ENCODE peak calls at places on chromosomes 12 and 14, in four cellular contexts. Z is K562, R is HL-60, K is GM12878. M is an unnamed sample.

GRCh38 chr12:87155616-87156015 is 873.6 kb downstream of the C12orf50 start:
- DNase-seq in K (no peak), Z (no peak), R (no peak), M (no peak)

GRCh38 chr14:99137913-99138571 is 134.0 kb downstream of the BCL11B start:
- DNase-seq in K (no peak), Z (peak), R (peak), M (no peak)

GRCh38 chr12:19819231-19819630 is 379.9 kb downstream of the AEBP2 start:
- DNase-seq in R (no peak), Z (no peak), K (no peak), M (no peak)

GRCh38 chr14:56122306-56122705 is 4.1 kb downstream of the PELI2 start:
- DNase-seq in K (no peak), Z (no peak), R (no peak), M (no peak)

GRCh38 chr14:73237219-73237785 is at the start of gene PAPLN:
- DNase-seq in K (no peak), Z (no peak), R (no peak), M (no peak)

GRCh38 chr12:24198936-24199644 is 249.6 kb upstream of the SOX5 start:
- DNase-seq in R (no peak), K (peak), Z (no peak), M (no peak)

GRCh38 chr12:26612203-26612602 is 220.8 kb downstream of the ITPR2 start:
- DNase-seq in Z (no peak), R (no peak), K (no peak), M (no peak)

GRCh38 chr12:49961993-49962764 is 507 bp downstream of the AQP5 start:
- DNase-seq in R (no peak), Z (no peak), K (no peak), M (no peak)

GRCh38 chr14:59816931-59817330 is 53.6 kb downstream of the RTN1 start:
- DNase-seq in R (no peak), K (no peak), Z (no peak), M (no peak)

GRCh38 chr12:2531371-2531770 is 263.4 kb upstream of the FKBP4 start:
- DNase-seq in K (no peak), R (no peak), Z (no peak), M (no peak)

GRCh38 chr14:99872786-99873440 is 79.7 kb downstream of the EML1 start:
- DNase-seq in Z (no peak), R (no peak), K (no peak), M (no peak)

GRCh38 chr12:131091976-131092691 is 138.4 kb downstream of the ADGRD1 start:
- DNase-seq in Z (no peak), K (peak), R (no peak), M (no peak)

GRCh38 chr12:12714276-12715001 is 2.7 kb upstream of the CDKN1B start:
- DNase-seq in Z (peak), K (no peak), R (peak), M (no peak)

GRCh38 chr12:63208956-63209355 is 58.0 kb upstream of the AVPR1A start:
- DNase-seq in Z (no peak), K (no peak), R (no peak), M (no peak)

GRCh38 chr12:47107446-47107845 is 27.7 kb upstream of the AMIGO2 start:
- DNase-seq in K (no peak), Z (no peak), R (no peak), M (no peak)

GRCh38 chr12:7113389-7113871 is 4.4 kb upstream of the C1RL start:
- DNase-seq in Z (peak), K (no peak), R (peak), M (no peak)

GRCh38 chr12:68612245-68612644 is 1.5 kb downstream of the RAP1B start:
- DNase-seq in R (no peak), K (no peak), Z (peak), M (no peak)

GRCh38 chr14:45252356-45253069 is 489 bp downstream of the MIS18BP1 start:
- DNase-seq in Z (peak), K (no peak), R (peak), M (no peak)

GRCh38 chr12:46268617-46269428 is at the start of gene SLC38A1:
- DNase-seq in K (no peak), R (peak), Z (peak), M (peak)

GRCh38 chr12:104604995-104605675 is 148.4 kb downstream of the CHST11 start:
- DNase-seq in K (no peak), Z (no peak), R (no peak), M (no peak)

GRCh38 chr12:9127936-9128663 is 12.4 kb upstream of the A2M start:
- DNase-seq in Z (no peak), K (no peak), R (no peak), M (no peak)

GRCh38 chr12:49233842-49234526 is 30.9 kb upstream of the TUBA1C start:
- DNase-seq in Z (peak), R (peak), K (peak), M (no peak)

GRCh38 chr14:49105512-49105911 is 480.7 kb downstream of the RPS29 start:
- DNase-seq in Z (no peak), K (no peak), R (no peak), M (no peak)

DNA sequence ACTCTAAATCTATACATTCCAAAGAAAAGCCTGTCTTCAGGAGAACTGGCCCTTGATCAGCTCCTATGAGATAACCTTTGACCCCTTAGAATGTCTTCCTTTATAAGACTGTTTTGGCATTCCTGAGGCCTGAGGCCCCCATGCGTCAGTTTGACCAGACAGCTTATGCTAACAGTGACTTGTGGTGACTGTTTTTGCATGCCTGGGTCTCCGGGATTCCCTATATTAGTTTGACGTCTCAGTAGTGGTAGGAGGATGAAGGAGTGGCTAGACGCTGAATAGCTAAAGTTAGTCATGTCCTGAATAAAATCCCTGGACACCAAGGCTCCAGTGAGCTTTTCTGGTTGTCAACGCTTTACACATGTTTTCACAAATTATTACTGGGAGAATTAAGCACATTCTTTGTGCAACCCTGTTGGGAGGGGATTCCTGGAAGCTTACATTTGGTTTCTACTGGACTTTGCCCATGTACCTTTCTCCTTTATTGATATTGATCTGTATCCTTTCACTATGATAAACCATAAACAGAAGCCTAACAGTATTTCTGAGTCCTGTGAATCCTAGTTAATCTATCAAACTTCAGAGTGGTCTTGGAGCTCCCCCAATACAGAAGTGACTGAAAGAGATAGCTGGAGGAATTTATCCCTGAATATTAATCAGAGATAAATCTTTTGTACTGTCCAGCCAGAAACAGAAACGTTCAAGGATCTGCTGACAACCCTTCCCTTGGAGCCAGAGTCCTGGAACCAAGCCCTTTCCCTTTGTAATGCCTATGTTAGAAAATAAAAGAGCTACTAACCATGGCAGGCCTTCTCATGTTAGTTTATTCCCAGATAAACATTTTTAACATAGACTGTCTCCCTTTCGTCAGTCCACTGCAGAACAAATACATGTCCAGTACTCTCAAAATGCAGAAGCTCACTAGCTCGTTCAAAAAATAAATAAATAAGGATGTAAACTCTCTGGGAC is 479.2 kb downstream of the RPS29 start:
- DNase-seq in Z (no peak), R (no peak), K (no peak), M (no peak)
- TF ChIP-seq SPI1 in Z (no peak), R (no peak), K (no peak), M (no peak)

GRCh38 chr14:92800012-92800411 is 5.9 kb downstream of the GOLGA5 start:
- DNase-seq in R (no peak), Z (no peak), K (no peak), M (no peak)
- TF ChIP-seq SPI1 in R (no peak), Z (no peak), K (no peak), M (no peak)

GRCh38 chr14:82657186-82657675 is 1123.6 kb upstream of the SEL1L start:
- DNase-seq in Z (no peak), K (no peak), R (no peak), M (no peak)
- TF ChIP-seq SPI1 in Z (no peak), K (no peak), R (no peak), M (no peak)

DNA sequence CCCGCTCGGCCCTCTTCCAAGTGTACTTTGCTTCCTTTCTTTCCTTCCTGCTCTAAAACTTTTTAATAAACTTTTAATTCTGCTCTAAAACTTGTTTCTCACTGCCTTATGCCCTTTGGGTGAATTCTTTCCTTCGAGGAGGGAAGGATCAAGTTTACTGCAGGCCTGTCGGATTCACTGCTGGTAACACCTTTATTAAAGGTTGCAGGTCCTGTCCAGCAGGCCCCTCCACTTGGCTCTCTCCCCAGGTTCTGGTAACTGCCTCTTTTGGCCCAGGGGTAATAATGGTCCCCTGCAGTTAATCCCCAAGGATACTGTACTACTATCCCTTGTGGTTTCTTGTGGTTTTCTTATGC is 152.7 kb upstream of the EEA1 start:
- DNase-seq in Z (no peak), R (no peak), K (no peak), M (no peak)
- TF ChIP-seq SPI1 in Z (no peak), R (no peak), K (no peak), M (no peak)

GRCh38 chr14:61860294-61860918 is 98.2 kb downstream of the SNAPC1 start:
- DNase-seq in Z (peak), R (peak), K (peak), M (peak)
- TF ChIP-seq SPI1 in Z (no peak), R (no peak), K (no peak), M (no peak)

GRCh38 chr14:31556191-31556590 is 5.0 kb upstream of the NUBPL start:
- DNase-seq in R (no peak), Z (no peak), K (no peak), M (no peak)

GRCh38 chr14:31560759-31561154 is 447 bp upstream of the NUBPL start:
- DNase-seq in R (no peak), Z (no peak), K (no peak), M (no peak)

GRCh38 chr14:31564194-31564593 is 3.0 kb downstream of the NUBPL start:
- DNase-seq in K (no peak), Z (no peak), R (no peak), M (no peak)

GRCh38 chr14:31559939-31560338 is 1.3 kb upstream of the NUBPL start:
- DNase-seq in Z (no peak), R (no peak), K (no peak), M (no peak)

DNA sequence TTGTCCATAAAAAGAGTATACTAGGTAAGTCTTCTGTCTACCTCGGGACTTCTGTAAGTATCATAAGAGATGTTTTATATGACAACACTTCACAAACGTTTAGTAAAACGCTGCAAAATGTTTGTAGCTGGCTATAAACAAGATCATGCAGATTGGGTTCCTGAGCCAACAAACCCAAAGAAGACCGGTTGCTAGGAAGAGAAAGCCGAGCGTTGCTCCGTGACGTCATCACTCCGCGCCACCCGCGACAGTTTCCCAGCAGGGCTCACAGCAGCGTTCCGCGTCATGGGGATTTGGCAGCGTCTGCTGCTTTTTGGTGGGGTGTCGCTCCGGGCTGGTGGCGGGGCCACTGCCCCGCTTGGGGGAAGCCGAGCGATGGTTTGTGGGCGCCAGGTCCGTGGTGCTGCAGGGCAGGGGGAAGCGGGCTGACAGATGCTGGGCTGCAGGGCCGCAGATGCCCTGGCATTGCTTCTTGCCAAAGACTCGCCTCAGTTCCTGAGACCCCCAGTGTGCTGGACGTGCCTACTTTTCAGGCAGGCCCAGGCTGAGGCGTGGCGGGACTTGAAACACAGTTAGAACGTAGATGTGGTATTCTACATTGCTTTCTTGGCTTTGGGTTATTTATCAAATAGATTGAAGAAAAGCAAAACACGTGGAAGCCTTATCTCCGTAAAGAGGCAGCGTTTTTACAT is at the start of gene NUBPL:
- DNase-seq in R (peak), K (peak), Z (peak), M (peak)
- TF ChIP-seq SPI1 in R (no peak), K (no peak), Z (no peak), M (no peak)

GRCh38 chr14:37472906-37473305 is 122.1 kb downstream of the FOXA1 start:
- DNase-seq in Z (no peak), K (no peak), R (no peak), M (no peak)
- TF ChIP-seq SPI1 in Z (no peak), K (no peak), R (no peak), M (no peak)

GRCh38 chr12:121273364-121273896 is 23.1 kb downstream of the CAMKK2 start:
- DNase-seq in K (no peak), Z (no peak), R (no peak), M (no peak)

GRCh38 chr12:121274036-121274763 is 22.3 kb downstream of the CAMKK2 start:
- DNase-seq in Z (no peak), R (no peak), K (no peak), M (no peak)

GRCh38 chr12:121279507-121279915 is 17.0 kb downstream of the CAMKK2 start:
- DNase-seq in Z (no peak), K (no peak), R (no peak), M (no peak)

GRCh38 chr12:121278450-121279375 is 17.8 kb downstream of the CAMKK2 start:
- DNase-seq in K (no peak), Z (no peak), R (peak), M (no peak)

GRCh38 chr12:121277367-121277744 is 19.2 kb downstream of the CAMKK2 start:
- DNase-seq in Z (no peak), K (no peak), R (no peak), M (no peak)
- TF ChIP-seq SPI1 in Z (no peak), K (no peak), R (no peak), M (no peak)

DNA sequence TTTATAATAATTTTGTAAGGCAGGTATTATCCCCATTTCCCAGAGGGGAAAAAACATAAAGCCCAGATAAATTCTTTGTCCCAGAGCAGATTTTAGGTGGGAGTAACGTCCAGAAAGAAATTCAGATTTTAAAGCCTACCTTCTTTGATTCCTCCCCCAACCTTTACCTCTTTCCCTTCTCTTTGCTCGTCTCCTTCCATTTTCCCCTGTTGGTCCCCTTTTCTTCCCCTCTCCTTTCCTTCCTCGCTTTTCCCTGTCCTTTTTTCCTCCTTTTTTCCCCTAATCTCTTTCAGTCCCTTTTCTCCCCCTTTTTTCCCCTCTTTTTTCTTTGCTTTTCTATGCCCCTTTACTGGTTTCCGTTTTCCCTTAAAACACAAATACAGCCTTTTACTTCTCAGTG is 11.0 kb upstream of the AKAP6 start:
- DNase-seq in R (no peak), Z (no peak), K (no peak), M (no peak)
- TF ChIP-seq SPI1 in R (no peak), Z (no peak), K (no peak), M (no peak)

GRCh38 chr14:58639842-58640484 is 2.2 kb downstream of the DACT1 start:
- DNase-seq in K (peak), R (peak), Z (peak), M (no peak)

GRCh38 chr14:58636129-58636528 is 1.6 kb upstream of the DACT1 start:
- DNase-seq in K (no peak), Z (no peak), R (no peak), M (no peak)

GRCh38 chr14:58637040-58637390 is 747 bp upstream of the DACT1 start:
- DNase-seq in R (no peak), K (no peak), Z (no peak), M (no peak)

GRCh38 chr14:58638231-58639205 is 756 bp downstream of the DACT1 start:
- DNase-seq in R (no peak), Z (no peak), K (no peak), M (peak)

DNA sequence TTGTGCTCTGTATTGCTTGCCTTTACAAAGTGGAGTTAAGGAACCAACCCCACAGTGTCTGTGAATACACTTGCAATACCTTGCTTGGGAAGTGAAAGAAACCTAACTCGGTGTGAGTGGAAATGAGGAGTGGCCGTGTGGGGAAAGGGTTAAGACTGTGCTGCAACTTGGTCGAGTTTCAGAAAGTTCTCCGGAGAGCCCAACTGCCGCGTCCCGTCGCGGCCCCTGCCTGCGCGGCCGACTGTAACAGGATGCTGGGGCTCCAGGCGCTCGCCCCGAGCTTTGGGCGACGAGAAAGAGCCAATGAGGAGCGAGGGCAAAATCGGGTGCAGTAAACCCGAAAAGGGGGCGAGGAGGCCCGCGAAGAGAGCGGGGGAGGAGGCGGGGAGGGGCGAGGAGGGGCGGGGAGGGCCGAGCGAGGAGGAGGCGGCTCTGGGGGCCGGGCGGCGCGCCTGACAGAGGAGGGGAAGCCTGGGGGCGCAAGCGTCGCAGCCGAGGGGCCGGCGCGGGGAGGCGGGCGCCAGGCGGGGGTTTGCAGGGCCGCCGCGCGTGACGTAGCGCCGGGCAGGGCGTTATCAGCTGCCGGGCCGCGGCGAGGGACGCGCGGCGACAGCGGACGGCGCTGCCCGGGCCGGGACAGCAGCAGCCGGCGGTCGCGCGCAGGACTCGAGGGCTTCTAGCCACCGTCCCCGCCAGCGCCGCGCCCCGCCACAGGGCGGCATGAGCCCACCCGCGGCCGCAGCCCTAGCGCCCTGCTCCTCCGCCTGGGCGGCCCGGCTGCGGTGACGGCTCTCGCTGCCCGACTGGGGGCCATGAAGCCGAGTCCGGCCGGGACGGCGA is at the start of gene DACT1:
- DNase-seq in K (no peak), Z (peak), R (no peak), M (peak)
- TF ChIP-seq SPI1 in K (no peak), Z (no peak), R (no peak), M (no peak)

M was measured in GM12891.